ENCODE peak calls at places on chromosomes 5 and 9, in five cellular contexts. One of them, this sample, is unnamed.

GRCh38 chr5:32522429-32523143 is 62.8 kb upstream of the SUB1 start:
- DNase-seq in GM23248: peak; percentile 80
- DNase-seq in mammary epithelial cell: no peak
- DNase-seq in K562: no peak
- DNase-seq in fibroblast of lung: peak; percentile 96
- DNase-seq in this sample: no peak

GRCh38 chr9:3177921-3178320 is 334.0 kb upstream of the PUM3 start:
- DNase-seq in GM23248: peak; percentile 77
- DNase-seq in mammary epithelial cell: no peak
- DNase-seq in K562: no peak
- DNase-seq in fibroblast of lung: peak; percentile 9
- DNase-seq in this sample: no peak

GRCh38 chr9:37290881-37291485 is 131.5 kb upstream of the GRHPR start:
- DNase-seq in GM23248: peak; percentile 84
- DNase-seq in mammary epithelial cell: peak; percentile 75
- DNase-seq in K562: no peak
- DNase-seq in fibroblast of lung: peak; percentile 76
- DNase-seq in this sample: peak; percentile 25

GRCh38 chr5:160548949-160549665 is 127.5 kb downstream of the PTTG1 start:
- DNase-seq in GM23248: peak; percentile 23
- DNase-seq in mammary epithelial cell: peak; percentile 65
- DNase-seq in K562: no peak
- DNase-seq in fibroblast of lung: peak; percentile 74
- DNase-seq in this sample: no peak

GRCh38 chr5:76084496-76085285 is 1.5 kb downstream of the SV2C start:
- DNase-seq in GM23248: peak; percentile 19
- DNase-seq in mammary epithelial cell: no peak
- DNase-seq in K562: peak; percentile 18
- DNase-seq in fibroblast of lung: no peak
- DNase-seq in this sample: no peak

GRCh38 chr9:19127881-19128719 is 808 bp upstream of the PLIN2 start:
- DNase-seq in GM23248: peak; percentile 69
- DNase-seq in mammary epithelial cell: no peak
- DNase-seq in K562: no peak
- DNase-seq in fibroblast of lung: peak; percentile 30
- DNase-seq in this sample: no peak

GRCh38 chr5:1387876-1388275 is 43.0 kb upstream of the CLPTM1L start:
- DNase-seq in GM23248: no peak
- DNase-seq in mammary epithelial cell: no peak
- DNase-seq in K562: no peak
- DNase-seq in fibroblast of lung: no peak
- DNase-seq in this sample: no peak

GRCh38 chr5:132102101-132102701 is 28.6 kb downstream of the CSF2 start:
- DNase-seq in GM23248: no peak
- DNase-seq in mammary epithelial cell: peak; percentile 80
- DNase-seq in K562: no peak
- DNase-seq in fibroblast of lung: peak; percentile 79
- DNase-seq in this sample: no peak

GRCh38 chr5:81315336-81315735 is 13.9 kb downstream of the ZCCHC9 start:
- DNase-seq in GM23248: peak; percentile 73
- DNase-seq in mammary epithelial cell: peak; percentile 37
- DNase-seq in K562: no peak
- DNase-seq in fibroblast of lung: peak; percentile 81
- DNase-seq in this sample: no peak

GRCh38 chr5:169682026-169682425 is 45.0 kb downstream of the DOCK2 start:
- DNase-seq in GM23248: no peak
- DNase-seq in mammary epithelial cell: no peak
- DNase-seq in K562: no peak
- DNase-seq in fibroblast of lung: no peak
- DNase-seq in this sample: no peak

GRCh38 chr9:116661037-116661954 is 25.8 kb upstream of the TRIM32 start:
- DNase-seq in GM23248: peak; percentile 93
- DNase-seq in mammary epithelial cell: peak; percentile 67
- DNase-seq in K562: peak; percentile 47
- DNase-seq in fibroblast of lung: peak; percentile 72
- DNase-seq in this sample: peak; percentile 40

GRCh38 chr9:79129865-79130480 is 441.8 kb upstream of the TLE4 start:
- DNase-seq in GM23248: peak; percentile 69
- DNase-seq in mammary epithelial cell: peak; percentile 21
- DNase-seq in K562: peak; percentile 11
- DNase-seq in fibroblast of lung: peak; percentile 46
- DNase-seq in this sample: no peak

GRCh38 chr9:123640792-123641222 is 284.8 kb downstream of the CRB2 start:
- DNase-seq in GM23248: no peak
- DNase-seq in mammary epithelial cell: no peak
- DNase-seq in K562: no peak
- DNase-seq in fibroblast of lung: no peak
- DNase-seq in this sample: no peak

GRCh38 chr5:130289132-130290088 is 385.1 kb downstream of the CHSY3 start:
- DNase-seq in GM23248: no peak
- DNase-seq in mammary epithelial cell: peak; percentile 86
- DNase-seq in K562: no peak
- DNase-seq in fibroblast of lung: peak; percentile 70
- DNase-seq in this sample: no peak

GRCh38 chr9:121819511-121820231 is 168.2 kb downstream of the DAB2IP start:
- DNase-seq in GM23248: peak; percentile 69
- DNase-seq in mammary epithelial cell: no peak
- DNase-seq in K562: no peak
- DNase-seq in fibroblast of lung: peak; percentile 53
- DNase-seq in this sample: no peak

GRCh38 chr5:180350296-180350695 is 2.8 kb downstream of the GFPT2 start:
- DNase-seq in GM23248: no peak
- DNase-seq in mammary epithelial cell: no peak
- DNase-seq in K562: no peak
- DNase-seq in fibroblast of lung: no peak
- DNase-seq in this sample: no peak

GRCh38 chr5:169956756-169957155 is 23.5 kb downstream of the INSYN2B start:
- DNase-seq in GM23248: peak; percentile 63
- DNase-seq in mammary epithelial cell: peak; percentile 84
- DNase-seq in K562: no peak
- DNase-seq in fibroblast of lung: peak; percentile 36
- DNase-seq in this sample: no peak

GRCh38 chr9:101028346-101029299 is at the start of gene PLPPR1:
- DNase-seq in GM23248: peak; percentile 47
- DNase-seq in mammary epithelial cell: peak; percentile 67
- DNase-seq in K562: no peak
- DNase-seq in fibroblast of lung: peak; percentile 50
- DNase-seq in this sample: no peak

GRCh38 chr9:77022783-77023440 is 3.5 kb downstream of the FOXB2 start:
- DNase-seq in GM23248: no peak
- DNase-seq in mammary epithelial cell: no peak
- DNase-seq in K562: no peak
- DNase-seq in fibroblast of lung: no peak
- DNase-seq in this sample: no peak

GRCh38 chr9:1005043-1005667 is 28.7 kb downstream of the DMRT3 start:
- DNase-seq in GM23248: peak; percentile 79
- DNase-seq in mammary epithelial cell: peak; percentile 61
- DNase-seq in K562: peak; percentile 7
- DNase-seq in fibroblast of lung: peak; percentile 42
- DNase-seq in this sample: peak; percentile 13

GRCh38 chr5:69368458-69369368 is 607 bp downstream of the AK6 start:
- DNase-seq in GM23248: peak; percentile 60
- DNase-seq in mammary epithelial cell: no peak
- DNase-seq in K562: peak; percentile 40
- DNase-seq in fibroblast of lung: peak; percentile 59
- DNase-seq in this sample: no peak

GRCh38 chr5:134370306-134370870 is 981 bp upstream of the UBE2B start:
- DNase-seq in GM23248: peak; percentile 57
- DNase-seq in mammary epithelial cell: peak; percentile 17
- DNase-seq in K562: no peak
- DNase-seq in fibroblast of lung: no peak
- DNase-seq in this sample: no peak

GRCh38 chr9:85289142-85289541 is 452.6 kb downstream of the AGTPBP1 start:
- DNase-seq in GM23248: no peak
- DNase-seq in mammary epithelial cell: no peak
- DNase-seq in K562: no peak
- DNase-seq in fibroblast of lung: no peak
- DNase-seq in this sample: no peak

GRCh38 chr5:154712518-154713437 is 42.4 kb upstream of the LARP1 start:
- DNase-seq in GM23248: no peak
- DNase-seq in mammary epithelial cell: peak; percentile 34
- DNase-seq in K562: peak; percentile 5
- DNase-seq in fibroblast of lung: no peak
- DNase-seq in this sample: peak; percentile 17

GRCh38 chr5:65030056-65030455 is 261.3 kb downstream of the CWC27 start:
- DNase-seq in GM23248: no peak
- DNase-seq in mammary epithelial cell: peak; percentile 16
- DNase-seq in K562: no peak
- DNase-seq in fibroblast of lung: no peak
- DNase-seq in this sample: no peak

GRCh38 chr5:107979900-107980299 is 309.2 kb upstream of the EFNA5 start:
- DNase-seq in GM23248: no peak
- DNase-seq in mammary epithelial cell: no peak
- DNase-seq in K562: no peak
- DNase-seq in fibroblast of lung: no peak
- DNase-seq in this sample: no peak

GRCh38 chr5:90878549-90879196 is 320.1 kb downstream of the ADGRV1 start:
- DNase-seq in GM23248: peak; percentile 44
- DNase-seq in mammary epithelial cell: peak; percentile 16
- DNase-seq in K562: no peak
- DNase-seq in fibroblast of lung: peak; percentile 79
- DNase-seq in this sample: no peak

GRCh38 chr9:100720922-100721321 is 143.0 kb downstream of the CAVIN4 start:
- DNase-seq in GM23248: no peak
- DNase-seq in mammary epithelial cell: no peak
- DNase-seq in K562: no peak
- DNase-seq in fibroblast of lung: peak; percentile 44
- DNase-seq in this sample: no peak

GRCh38 chr9:113139225-113139829 is 11.5 kb upstream of the SLC31A2 start:
- DNase-seq in GM23248: no peak
- DNase-seq in mammary epithelial cell: no peak
- DNase-seq in K562: no peak
- DNase-seq in fibroblast of lung: no peak
- DNase-seq in this sample: no peak

GRCh38 chr9:133057553-133057952 is 4.2 kb upstream of the CEL start:
- DNase-seq in GM23248: no peak
- DNase-seq in mammary epithelial cell: no peak
- DNase-seq in K562: no peak
- DNase-seq in fibroblast of lung: no peak
- DNase-seq in this sample: no peak

GRCh38 chr9:133057006-133057405 is 4.8 kb upstream of the CEL start:
- DNase-seq in GM23248: no peak
- DNase-seq in mammary epithelial cell: no peak
- DNase-seq in K562: no peak
- DNase-seq in fibroblast of lung: no peak
- DNase-seq in this sample: no peak

GRCh38 chr9:133058550-133059320 is 3.0 kb upstream of the CEL start:
- DNase-seq in GM23248: no peak
- DNase-seq in mammary epithelial cell: no peak
- DNase-seq in K562: no peak
- DNase-seq in fibroblast of lung: no peak
- DNase-seq in this sample: no peak

GRCh38 chr9:133056533-133056932 is 5.2 kb upstream of the CEL start:
- DNase-seq in GM23248: no peak
- DNase-seq in mammary epithelial cell: no peak
- DNase-seq in K562: no peak
- DNase-seq in fibroblast of lung: no peak
- DNase-seq in this sample: no peak

GRCh38 chr9:133058051-133058450 is 3.7 kb upstream of the CEL start:
- DNase-seq in GM23248: no peak
- DNase-seq in mammary epithelial cell: no peak
- DNase-seq in K562: no peak
- DNase-seq in fibroblast of lung: no peak
- DNase-seq in this sample: no peak
- H3K4me1 ChIP-seq in GM23248: peaks cover 9% of the 10 kb centered on the region
- H3K4me1 ChIP-seq in mammary epithelial cell: peaks cover 30% of the 10 kb centered on the region
- H3K4me1 ChIP-seq in K562: peaks cover 50% of the 10 kb centered on the region
- H3K4me1 ChIP-seq in fibroblast of lung: no peaks in the 10 kb centered on the region
- H3K4me1 ChIP-seq in this sample: peaks cover 34% of the 10 kb centered on the region

GRCh38 chr5:173256800-173257199 is 21.8 kb upstream of the NKX2-5 start:
- DNase-seq in GM23248: no peak
- DNase-seq in mammary epithelial cell: no peak
- DNase-seq in K562: no peak
- DNase-seq in fibroblast of lung: no peak
- DNase-seq in this sample: no peak
- TF ChIP-seq EZH2 in GM23248: no peak
- TF ChIP-seq EZH2 in mammary epithelial cell: no peak
- TF ChIP-seq EZH2 in K562: no peak
- TF ChIP-seq EZH2 in fibroblast of lung: no peak
- TF ChIP-seq EZH2 in this sample: no peak

DNA sequence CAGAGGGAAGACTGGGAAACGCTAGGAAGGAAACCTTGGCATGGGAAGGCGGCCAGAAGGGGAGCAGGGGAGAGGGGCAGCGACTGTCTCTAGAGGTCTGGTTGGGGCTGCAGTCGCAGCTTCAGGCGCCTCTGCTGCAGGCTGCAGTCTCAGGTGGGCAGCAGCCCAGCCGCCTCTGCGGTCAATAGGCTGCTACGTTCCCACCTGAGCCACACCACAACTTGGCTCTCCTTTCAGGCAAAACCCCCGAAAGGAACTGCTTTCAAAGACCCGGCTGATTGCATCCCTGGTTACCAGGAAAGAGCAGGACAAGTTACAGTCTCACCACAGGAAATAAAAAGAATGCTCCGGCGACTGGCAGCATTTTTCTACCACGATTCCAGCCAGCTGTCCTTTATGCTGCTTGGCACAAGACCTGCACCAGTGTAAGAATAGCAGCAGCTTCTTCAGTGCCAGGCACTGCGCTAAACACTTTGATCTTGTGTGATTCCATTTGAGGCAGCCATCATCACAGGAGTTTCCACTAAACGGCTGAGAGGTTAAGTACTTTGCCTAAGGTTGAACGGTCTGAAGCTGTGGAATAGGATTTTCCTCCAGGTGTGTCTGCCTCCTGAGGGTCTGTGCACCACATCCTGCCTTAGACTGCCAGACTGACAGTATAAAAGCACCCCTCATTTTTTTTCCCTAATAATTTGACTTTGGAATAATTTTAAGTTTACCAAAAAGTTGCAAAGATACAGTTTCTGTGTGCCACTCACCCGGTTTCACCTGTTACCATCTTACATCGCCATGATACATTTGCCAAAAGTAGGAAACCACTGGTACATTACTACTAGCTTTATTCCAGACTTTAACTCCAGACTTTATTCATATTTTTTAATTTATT is 7.5 kb downstream of the RPS14 start:
- DNase-seq in GM23248: peak; percentile 20
- DNase-seq in mammary epithelial cell: no peak
- DNase-seq in K562: no peak
- DNase-seq in fibroblast of lung: peak; percentile 25
- DNase-seq in this sample: no peak
- H3K4me1 ChIP-seq in GM23248: no peaks in the 10 kb centered on the region
- H3K4me1 ChIP-seq in mammary epithelial cell: peaks cover 6% of the 10 kb centered on the region
- H3K4me1 ChIP-seq in K562: peaks cover 17% of the 10 kb centered on the region
- H3K4me1 ChIP-seq in fibroblast of lung: peaks cover 2% of the 10 kb centered on the region
- H3K4me1 ChIP-seq in this sample: no peaks in the 10 kb centered on the region

GRCh38 chr9:88535226-88535931 is 401 bp downstream of the NXNL2 start:
- DNase-seq in GM23248: no peak
- DNase-seq in mammary epithelial cell: no peak
- DNase-seq in K562: peak; percentile 12
- DNase-seq in fibroblast of lung: peak; percentile 18
- DNase-seq in this sample: no peak
- TF ChIP-seq EZH2 in GM23248: no peak
- TF ChIP-seq EZH2 in mammary epithelial cell: no peak
- TF ChIP-seq EZH2 in K562: no peak
- TF ChIP-seq EZH2 in fibroblast of lung: no peak
- TF ChIP-seq EZH2 in this sample: no peak

GRCh38 chr9:124863371-124863831 is 1.5 kb downstream of the ARPC5L start:
- DNase-seq in GM23248: no peak
- DNase-seq in mammary epithelial cell: peak; percentile 92
- DNase-seq in K562: no peak
- DNase-seq in fibroblast of lung: no peak
- DNase-seq in this sample: peak; percentile 59
- H3K4me1 ChIP-seq in GM23248: peaks cover 22% of the 10 kb centered on the region
- H3K4me1 ChIP-seq in mammary epithelial cell: peaks cover 37% of the 10 kb centered on the region
- H3K4me1 ChIP-seq in K562: peaks cover 41% of the 10 kb centered on the region
- H3K4me1 ChIP-seq in fibroblast of lung: peaks cover 3% of the 10 kb centered on the region
- H3K4me1 ChIP-seq in this sample: peaks cover 35% of the 10 kb centered on the region